ENCODE peak calls at places on chromosomes 7 and 10, in nine cellular contexts. T is endothelial cell, R is PC-9, G is MCF 10A, J is astrocyte of the spinal cord, Z is GM13976, W is AG04450, M is GM12865, V is hepatocyte. Q is an unnamed sample.
A peak's percentile ranks its signal among the peaks of the same experiment; 100 is the strongest.

GRCh38 chr7:73721237-73721848 is 1.9 kb upstream of the STX1A start:
- DNase-seq in T (no peak), R (peak; percentile 76), G (peak; percentile 94), J (no peak), Z (no peak), W (no peak), M (no peak), V (no peak), Q (no peak)

GRCh38 chr10:72567421-72567820 is 58.5 kb downstream of the MICU1 start:
- DNase-seq in T (peak; percentile 3), R (peak; percentile 68), G (peak; percentile 75), J (peak; percentile 43), Z (no peak), W (no peak), M (no peak), V (no peak), Q (no peak)

GRCh38 chr7:96244244-96244991 is 77.5 kb downstream of the SLC25A13 start:
- DNase-seq in T (no peak), R (no peak), G (no peak), J (no peak), Z (no peak), W (no peak), M (no peak), V (no peak), Q (no peak)

GRCh38 chr10:35300063-35300699 is 36.1 kb upstream of the CCNY start:
- DNase-seq in T (no peak), R (peak; percentile 38), G (peak; percentile 56), J (peak; percentile 55), Z (peak; percentile 51), W (no peak), M (peak; percentile 78), V (peak; percentile 15), Q (no peak)

GRCh38 chr10:111338035-111338434 is 261.2 kb downstream of the ADRA2A start:
- DNase-seq in T (no peak), R (no peak), G (no peak), J (no peak), Z (no peak), W (no peak), M (no peak), V (no peak), Q (no peak)

GRCh38 chr10:80413152-80413996 is 5.0 kb downstream of the PRXL2A start:
- DNase-seq in T (no peak), R (peak; percentile 16), G (peak; percentile 96), J (peak; percentile 60), Z (no peak), W (no peak), M (no peak), V (peak; percentile 77), Q (peak; percentile 16)

GRCh38 chr10:47357911-47358310 is 9.7 kb downstream of the RBP3 start:
- DNase-seq in T (no peak), R (no peak), G (no peak), J (no peak), Z (no peak), W (no peak), M (no peak), V (no peak), Q (no peak)

GRCh38 chr7:130273863-130274262 is 7.2 kb downstream of the CPA2 start:
- DNase-seq in T (peak; percentile 10), R (no peak), G (no peak), J (peak; percentile 47), Z (no peak), W (peak; percentile 23), M (no peak), V (peak; percentile 54), Q (no peak)

GRCh38 chr7:80937336-80937735 is 18.5 kb upstream of the SEMA3C start:
- DNase-seq in T (no peak), R (no peak), G (no peak), J (no peak), Z (no peak), W (no peak), M (no peak), V (no peak), Q (no peak)

GRCh38 chr7:139118803-139119485 is 9.4 kb upstream of the ZC3HAV1 start:
- DNase-seq in T (no peak), R (no peak), G (no peak), J (no peak), Z (peak; percentile 68), W (no peak), M (peak; percentile 85), V (peak; percentile 46), Q (peak; percentile 70)

GRCh38 chr7:105934577-105935185 is 28.4 kb upstream of the CDHR3 start:
- DNase-seq in T (peak; percentile 27), R (peak; percentile 11), G (peak; percentile 47), J (peak; percentile 40), Z (no peak), W (no peak), M (peak; percentile 40), V (peak; percentile 62), Q (peak; percentile 14)

GRCh38 chr10:69123306-69123746 is 652 bp upstream of the VPS26A start:
- DNase-seq in T (peak; percentile 54), R (no peak), G (no peak), J (no peak), Z (no peak), W (peak; percentile 24), M (no peak), V (peak; percentile 79), Q (no peak)

GRCh38 chr7:26187380-26188290 is 12.9 kb downstream of the HNRNPA2B1 start:
- DNase-seq in T (no peak), R (no peak), G (no peak), J (no peak), Z (no peak), W (no peak), M (peak; percentile 57), V (no peak), Q (peak; percentile 40)

GRCh38 chr7:151313857-151314256 is 27.8 kb upstream of the NUB1 start:
- DNase-seq in T (no peak), R (peak; percentile 14), G (peak; percentile 16), J (no peak), Z (no peak), W (no peak), M (no peak), V (no peak), Q (peak; percentile 35)

DNA sequence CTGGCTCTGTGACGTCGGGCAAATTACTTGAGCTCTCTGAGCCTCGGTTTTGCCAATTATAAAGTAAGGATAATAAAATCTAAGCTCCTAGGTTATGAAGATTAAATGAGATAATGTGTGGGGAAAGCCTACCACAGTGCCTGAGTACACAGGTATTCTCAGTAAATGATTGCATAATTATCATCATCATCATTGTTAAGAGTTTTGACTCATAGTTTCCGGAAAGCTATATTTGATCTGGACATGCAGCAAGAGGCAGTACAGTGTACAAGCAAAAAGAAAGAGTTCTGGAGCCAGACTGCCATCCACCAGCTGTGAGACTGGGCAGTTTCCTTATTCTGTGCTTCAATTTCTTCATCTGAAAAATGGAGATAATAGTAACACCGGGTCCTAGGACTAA is 155.6 kb upstream of the YAE1 start:
- DNase-seq in T (no peak), R (no peak), G (peak; percentile 50), J (no peak), Z (no peak), W (no peak), M (no peak), V (no peak), Q (no peak)
- TF ChIP-seq CTCF in T (no peak), R (no peak), G (no peak), J (no peak), Z (no peak), W (no peak), M (no peak), V (no peak), Q (no peak)

DNA sequence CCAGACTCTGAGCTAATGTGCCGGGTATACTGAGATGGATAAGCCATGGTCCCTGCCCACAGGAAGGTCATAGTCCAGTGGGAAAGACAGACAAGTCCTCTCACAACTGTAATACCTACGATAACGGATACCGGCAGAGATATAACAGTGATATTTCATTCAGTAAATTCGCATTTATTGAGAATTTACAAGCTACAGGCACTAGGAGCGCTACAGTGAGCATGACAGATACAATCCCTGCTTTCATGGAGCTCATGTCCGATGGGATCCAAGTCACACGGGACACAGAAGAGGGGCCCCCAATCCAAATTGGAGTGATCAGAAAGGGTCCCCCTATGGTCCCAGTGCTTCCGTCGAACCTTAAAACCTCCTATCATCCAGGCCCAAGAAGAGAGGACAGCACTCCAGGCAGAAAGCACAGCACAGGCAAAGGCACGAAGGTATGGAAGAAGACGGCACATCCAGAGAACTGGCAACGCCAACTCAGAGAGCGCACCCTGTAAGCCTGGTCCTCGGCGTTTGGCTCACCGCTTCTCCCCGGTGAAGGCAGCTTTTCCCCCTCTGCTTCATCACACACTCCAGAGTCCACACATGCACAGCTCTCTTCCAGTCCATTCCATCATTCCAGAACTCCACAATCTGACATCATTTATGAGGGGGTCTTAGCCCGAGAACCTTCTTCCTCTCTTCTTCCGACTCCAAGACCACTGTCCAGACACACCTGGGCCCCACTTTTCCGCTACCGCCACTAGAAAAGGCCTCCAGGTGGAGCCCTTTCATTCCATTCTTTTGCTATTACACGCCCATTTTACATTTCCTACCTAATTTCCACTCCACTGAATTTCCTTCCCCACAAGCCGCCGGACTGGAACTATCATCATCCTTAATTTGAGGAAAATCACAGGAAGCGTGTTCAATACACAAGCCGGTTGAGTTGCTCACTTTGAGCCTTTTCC is 47.8 kb upstream of the NKX2-3 start:
- DNase-seq in T (peak; percentile 35), R (no peak), G (peak; percentile 23), J (no peak), Z (no peak), W (no peak), M (no peak), V (no peak), Q (no peak)
- TF ChIP-seq CTCF in T (no peak), R (peak; percentile 38), G (peak; percentile 26), J (peak; percentile 9), Z (no peak), W (no peak), M (no peak), V (peak; percentile 35), Q (no peak)

DNA sequence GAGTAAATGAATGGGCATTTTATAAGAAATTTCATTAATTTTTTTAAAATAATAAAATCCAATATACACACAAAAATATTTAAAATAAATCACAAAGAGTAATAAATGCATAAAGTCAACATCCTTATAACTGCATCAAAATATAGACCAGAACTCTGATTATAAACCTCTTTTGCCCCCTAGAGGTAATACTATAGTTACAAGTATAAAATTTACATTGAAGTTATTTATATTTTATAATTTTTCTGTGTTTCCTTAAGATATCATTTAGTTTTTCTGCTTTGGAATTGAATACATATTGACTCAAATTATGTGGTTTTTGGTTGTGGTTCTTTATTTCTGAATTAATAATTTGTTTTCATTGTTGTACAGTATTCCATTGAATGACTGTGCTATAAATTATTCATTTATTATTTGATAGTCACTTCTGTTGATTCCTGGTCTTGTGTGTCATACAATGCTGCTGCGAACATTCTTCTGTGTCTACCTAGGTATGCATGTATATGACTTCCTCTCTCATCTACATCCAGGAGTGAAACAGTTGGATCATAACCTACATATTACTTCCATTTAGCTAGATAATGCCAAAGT is 673.6 kb downstream of the IPMK start:
- DNase-seq in T (no peak), R (no peak), G (no peak), J (no peak), Z (no peak), W (no peak), M (no peak), V (no peak), Q (no peak)
- TF ChIP-seq CTCF in T (peak; percentile 37), R (peak; percentile 57), G (peak; percentile 30), J (no peak), Z (no peak), W (no peak), M (no peak), V (peak; percentile 34), Q (no peak)

DNA sequence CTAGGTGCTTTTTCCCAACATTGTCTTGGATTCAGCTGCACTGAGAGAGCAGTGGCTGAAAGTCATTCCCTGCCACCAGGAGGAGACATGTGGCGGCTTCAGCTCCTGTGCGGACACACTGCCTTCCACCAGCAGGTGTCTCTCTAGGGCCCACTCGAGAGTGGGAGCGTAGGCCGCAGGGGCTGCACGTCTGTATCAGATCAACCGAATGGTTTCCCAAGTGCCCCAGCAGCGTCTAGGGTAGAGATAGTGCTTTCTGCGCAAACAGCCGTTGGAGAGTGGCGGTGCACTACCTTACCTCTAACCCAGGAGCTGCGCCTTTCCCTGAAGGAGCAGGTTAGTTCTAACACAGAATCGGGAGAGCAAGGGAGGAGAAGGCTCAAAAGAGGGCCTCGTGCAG is 31.7 kb downstream of the PAPOLB start:
- DNase-seq in T (peak; percentile 89), R (peak; percentile 33), G (peak; percentile 14), J (peak; percentile 55), Z (peak; percentile 73), W (peak; percentile 20), M (peak; percentile 69), V (peak; percentile 87), Q (peak; percentile 78)
- TF ChIP-seq CTCF in T (peak; percentile 61), R (peak; percentile 66), G (peak; percentile 35), J (peak; percentile 94), Z (peak; percentile 28), W (peak; percentile 83), M (peak; percentile 74), V (peak; percentile 93), Q (peak; percentile 70)

Q was measured in activated CD8-positive, alpha-beta T cell treated with anti-CD3 and anti-CD28 coated beads for 36 hours.